ENCODE peak calls at places on chromosome 20, in ten cellular contexts. Z is HCT116, O is colonic mucosa, Y is testis, K is PC-9, F is Peyer's patch, N is cardiac muscle cell, M is OCI-LY7, Q is mucosa of descending colon, W is PC-3. E is an unnamed sample.

GRCh38 chr20:1330075-1330830 is 1.3 kb upstream of the SDCBP2 start:
- DNase-seq in Z (no peak), O (peak; percentile 87), Y (peak; percentile 58), K (no peak), F (peak; percentile 90), N (peak; percentile 53), M (peak; percentile 38), Q (peak; percentile 86), W (peak; percentile 53), E (peak; percentile 41)

GRCh38 chr20:14245368-14245970 is 91.9 kb downstream of the FLRT3 start:
- DNase-seq in Z (no peak), O (no peak), Y (no peak), K (no peak), F (no peak), N (peak; percentile 14), M (no peak), Q (no peak), W (no peak), E (no peak)

GRCh38 chr20:8223096-8223870 is 91.2 kb downstream of the PLCB1 start:
- DNase-seq in Z (no peak), O (no peak), Y (no peak), K (peak; percentile 44), F (no peak), N (peak; percentile 81), M (no peak), Q (no peak), W (peak; percentile 50), E (no peak)

GRCh38 chr20:51749674-51750036 is 18.5 kb downstream of the ATP9A start:
- DNase-seq in Z (no peak), O (no peak), Y (no peak), K (peak; percentile 61), F (no peak), N (peak; percentile 38), M (no peak), Q (no peak), W (peak; percentile 73), E (no peak)

GRCh38 chr20:12837646-12838045 is 171.1 kb upstream of the SPTLC3 start:
- DNase-seq in Z (no peak), O (no peak), Y (no peak), K (no peak), F (no peak), N (no peak), M (no peak), Q (no peak), W (no peak), E (no peak)

GRCh38 chr20:61941721-61942405 is 123.8 kb downstream of the TAF4 start:
- DNase-seq in Z (no peak), O (no peak), Y (no peak), K (no peak), F (no peak), N (no peak), M (no peak), Q (peak; percentile 23), W (no peak), E (no peak)

GRCh38 chr20:15144911-15145310 is 807.5 kb upstream of the FLRT3 start:
- DNase-seq in Z (no peak), O (no peak), Y (peak; percentile 17), K (no peak), F (no peak), N (no peak), M (no peak), Q (no peak), W (no peak), E (no peak)

GRCh38 chr20:52524865-52525264 is 333.3 kb upstream of the ZFP64 start:
- DNase-seq in Z (no peak), O (no peak), Y (no peak), K (no peak), F (no peak), N (no peak), M (no peak), Q (no peak), W (no peak), E (no peak)

GRCh38 chr20:62317167-62317655 is 14.4 kb downstream of the ADRM1 start:
- DNase-seq in Z (no peak), O (no peak), Y (no peak), K (no peak), F (no peak), N (no peak), M (no peak), Q (no peak), W (no peak), E (no peak)

GRCh38 chr20:4848041-4848440 is 126.3 kb downstream of the PRND start:
- DNase-seq in Z (no peak), O (no peak), Y (no peak), K (no peak), F (no peak), N (no peak), M (no peak), Q (no peak), W (no peak), E (no peak)

GRCh38 chr20:46246527-46246926 is 61.8 kb downstream of the CDH22 start:
- DNase-seq in Z (no peak), O (no peak), Y (no peak), K (no peak), F (no peak), N (no peak), M (no peak), Q (no peak), W (no peak), E (no peak)

GRCh38 chr20:24820345-24820744 is 128.7 kb upstream of the CST7 start:
- DNase-seq in Z (no peak), O (no peak), Y (no peak), K (no peak), F (no peak), N (no peak), M (no peak), Q (no peak), W (no peak), E (no peak)

GRCh38 chr20:3168079-3168828 is 5.1 kb downstream of the LZTS3 start:
- DNase-seq in Z (no peak), O (peak; percentile 73), Y (no peak), K (no peak), F (peak; percentile 77), N (no peak), M (no peak), Q (peak; percentile 75), W (no peak), E (no peak)

GRCh38 chr20:17648782-17649730 is 33.0 kb downstream of the RRBP1 start:
- DNase-seq in Z (no peak), O (peak; percentile 58), Y (no peak), K (no peak), F (peak; percentile 71), N (no peak), M (peak; percentile 67), Q (peak; percentile 68), W (peak; percentile 18), E (no peak)

GRCh38 chr20:46699651-46700359 is 9.6 kb upstream of the SLC2A10 start:
- DNase-seq in Z (no peak), O (no peak), Y (no peak), K (peak; percentile 37), F (no peak), N (peak; percentile 72), M (no peak), Q (no peak), W (peak; percentile 72), E (no peak)

GRCh38 chr20:62165762-62166399 is 16.9 kb upstream of the MTG2 start:
- DNase-seq in Z (no peak), O (no peak), Y (no peak), K (no peak), F (no peak), N (peak; percentile 68), M (no peak), Q (peak; percentile 43), W (no peak), E (no peak)

GRCh38 chr20:63619086-63619485 is 7.8 kb downstream of the GMEB2 start:
- DNase-seq in Z (no peak), O (no peak), Y (no peak), K (no peak), F (no peak), N (no peak), M (no peak), Q (peak; percentile 29), W (no peak), E (no peak)
- H3K36me3 ChIP-seq in Z (peaks cover 4% of the 10 kb centered on the region), O (no peaks in the 10 kb centered on the region), Y (no peaks in the 10 kb centered on the region), K (peaks cover 9% of the 10 kb centered on the region), F (no peaks in the 10 kb centered on the region), N (no peaks in the 10 kb centered on the region), M (peaks cover 43% of the 10 kb centered on the region), Q (peaks cover 3% of the 10 kb centered on the region), W (peaks cover 8% of the 10 kb centered on the region), E (peaks cover 10% of the 10 kb centered on the region)

GRCh38 chr20:42024653-42025052 is 406.5 kb upstream of the CHD6 start:
- DNase-seq in Z (no peak), O (no peak), Y (peak; percentile 35), K (no peak), F (no peak), N (no peak), M (no peak), Q (no peak), W (no peak), E (no peak)

GRCh38 chr20:42026599-42026998 is 408.4 kb upstream of the CHD6 start:
- DNase-seq in Z (no peak), O (no peak), Y (no peak), K (no peak), F (no peak), N (no peak), M (no peak), Q (no peak), W (no peak), E (no peak)

GRCh38 chr20:42027746-42028268 is 409.6 kb upstream of the CHD6 start:
- DNase-seq in Z (no peak), O (no peak), Y (no peak), K (no peak), F (no peak), N (no peak), M (no peak), Q (no peak), W (no peak), E (no peak)
- TF ChIP-seq CTCF in Z (no peak), O (no peak), Y (no peak), K (no peak), F (no peak), N (no peak), M (peak; percentile 32), Q (no peak), W (no peak), E (no peak)

GRCh38 chr20:32138921-32139320 is 29.4 kb downstream of the TM9SF4 start:
- DNase-seq in Z (no peak), O (no peak), Y (no peak), K (no peak), F (peak; percentile 6), N (no peak), M (no peak), Q (no peak), W (no peak), E (no peak)
- H3K36me3 ChIP-seq in Z (peaks cover 46% of the 10 kb centered on the region), O (peaks cover 27% of the 10 kb centered on the region), Y (no peaks in the 10 kb centered on the region), K (peaks cover 54% of the 10 kb centered on the region), F (no peaks in the 10 kb centered on the region), N (peaks cover 47% of the 10 kb centered on the region), M (peaks cover 87% of the 10 kb centered on the region), Q (peaks cover 16% of the 10 kb centered on the region), W (peaks cover 72% of the 10 kb centered on the region), E (peaks cover 47% of the 10 kb centered on the region)

DNA sequence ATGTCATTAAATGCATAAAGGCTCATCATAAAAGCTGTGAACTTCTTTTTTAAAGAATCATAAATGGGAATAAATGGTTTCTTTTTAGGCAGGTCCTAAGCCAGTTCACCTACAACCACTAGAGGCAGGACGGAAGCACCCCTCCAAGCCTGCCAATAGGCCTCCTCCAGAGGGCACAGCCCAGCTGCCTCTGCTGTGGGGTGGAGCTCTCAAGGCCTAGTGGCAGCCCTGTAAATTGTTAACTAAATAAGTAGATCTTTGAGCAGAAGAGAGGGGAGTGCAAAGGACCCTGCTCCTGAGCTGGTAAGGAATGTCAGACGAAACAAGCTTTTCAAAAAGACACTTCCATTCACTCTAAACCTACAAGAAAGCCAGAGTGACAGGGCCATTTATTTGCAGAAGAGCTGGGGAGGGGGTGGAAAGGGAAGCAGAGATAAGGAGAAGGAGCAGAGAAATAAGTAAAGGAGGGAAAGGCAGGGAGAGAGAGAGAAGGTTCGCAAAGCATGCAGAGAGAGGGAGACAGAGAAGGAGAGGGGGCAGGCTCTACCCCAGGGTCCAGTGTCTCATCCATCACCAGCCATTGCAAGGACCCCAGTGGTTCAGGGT is 18.0 kb upstream of the MAFB start:
- DNase-seq in Z (peak; percentile 33), O (no peak), Y (no peak), K (no peak), F (no peak), N (no peak), M (peak; percentile 71), Q (no peak), W (peak; percentile 5), E (no peak)
- TF ChIP-seq CTCF in Z (peak; percentile 61), O (no peak), Y (no peak), K (no peak), F (no peak), N (no peak), M (peak; percentile 73), Q (no peak), W (peak; percentile 24), E (peak; percentile 42)